ENCODE peak calls at places on chromosomes 7 and 10, in seven cellular contexts. I is occipital lobe; K is NCI-H524; O is Kasumi-1; R is astrocyte; Q is stimulated activated naive CD4-positive, alpha-beta T cell; U is cerebellar cortex. X is an unnamed sample.

GRCh38 chr7:12728192-12728538 is 40.7 kb downstream of the ARL4A start:
- DNase-seq in I (no peak), K (peak; percentile 55), O (peak; percentile 7), R (no peak), Q (no peak), U (no peak), X (no peak)

GRCh38 chr10:3735175-3735574 is 49.8 kb downstream of the KLF6 start:
- DNase-seq in I (no peak), K (no peak), O (no peak), R (no peak), Q (no peak), U (peak; percentile 11), X (no peak)

GRCh38 chr7:90580051-90580450 is 16.1 kb upstream of the CDK14 start:
- DNase-seq in I (no peak), K (no peak), O (no peak), R (peak; percentile 52), Q (no peak), U (no peak), X (no peak)

GRCh38 chr7:90520484-90520883 is 51.0 kb downstream of the PTTG1IP2 start:
- DNase-seq in I (no peak), K (no peak), O (peak; percentile 9), R (no peak), Q (no peak), U (no peak), X (no peak)

GRCh38 chr7:107934991-107935770 is 44.2 kb downstream of the DLD start:
- DNase-seq in I (no peak), K (no peak), O (no peak), R (peak; percentile 91), Q (no peak), U (no peak), X (no peak)

GRCh38 chr7:147759327-147759943 is 831.1 kb upstream of the C7orf33 start:
- DNase-seq in I (no peak), K (no peak), O (no peak), R (no peak), Q (no peak), U (no peak), X (no peak)

GRCh38 chr7:38169862-38170261 is 8.2 kb upstream of the STARD3NL start:
- DNase-seq in I (no peak), K (no peak), O (peak; percentile 70), R (peak; percentile 98), Q (no peak), U (no peak), X (no peak)

GRCh38 chr10:15167411-15168295 is 840 bp downstream of the NMT2 start:
- DNase-seq in I (peak; percentile 12), K (peak; percentile 32), O (peak; percentile 39), R (peak; percentile 44), Q (peak; percentile 68), U (peak; percentile 53), X (no peak)

GRCh38 chr10:120562956-120563355 is 105.9 kb downstream of the PLPP4 start:
- DNase-seq in I (no peak), K (no peak), O (no peak), R (no peak), Q (no peak), U (no peak), X (no peak)

GRCh38 chr10:80509403-80510161 is 28.1 kb upstream of the SH2D4B start:
- DNase-seq in I (no peak), K (no peak), O (no peak), R (peak; percentile 82), Q (no peak), U (no peak), X (no peak)

GRCh38 chr10:95693668-95694534 is at the start of gene TCTN3:
- DNase-seq in I (peak; percentile 97), K (peak; percentile 94), O (peak; percentile 100), R (peak; percentile 99), Q (peak; percentile 97), U (peak; percentile 100), X (peak; percentile 98)

GRCh38 chr10:75733135-75733890 is 301.9 kb downstream of the LRMDA start:
- DNase-seq in I (no peak), K (no peak), O (no peak), R (no peak), Q (no peak), U (no peak), X (no peak)

GRCh38 chr10:60549686-60550085 is 160.0 kb upstream of the ANK3 start:
- DNase-seq in I (no peak), K (peak; percentile 29), O (peak; percentile 48), R (no peak), Q (no peak), U (peak; percentile 44), X (no peak)

GRCh38 chr7:1698221-1698620 is 28.1 kb downstream of the ELFN1 start:
- DNase-seq in I (no peak), K (no peak), O (no peak), R (no peak), Q (no peak), U (no peak), X (no peak)

GRCh38 chr7:69358163-69358821 is 240.0 kb upstream of the AUTS2 start:
- DNase-seq in I (no peak), K (no peak), O (no peak), R (no peak), Q (no peak), U (no peak), X (no peak)

GRCh38 chr7:99901581-99901980 is 17.7 kb downstream of the TRIM4 start:
- DNase-seq in I (no peak), K (no peak), O (no peak), R (no peak), Q (no peak), U (no peak), X (no peak)

GRCh38 chr7:5429857-5430611 is 6.4 kb upstream of the TNRC18 start:
- DNase-seq in I (no peak), K (no peak), O (no peak), R (no peak), Q (no peak), U (peak; percentile 61), X (no peak)

GRCh38 chr10:93352638-93353383 is 129.3 kb downstream of the MYOF start:
- DNase-seq in I (no peak), K (peak; percentile 3), O (peak; percentile 55), R (peak; percentile 11), Q (peak; percentile 60), U (peak; percentile 48), X (peak; percentile 32)

GRCh38 chr10:958856-959255 is 27.4 kb upstream of the LARP4B start:
- DNase-seq in I (no peak), K (no peak), O (no peak), R (no peak), Q (no peak), U (no peak), X (no peak)

GRCh38 chr10:132467464-132468149 is 70.0 kb upstream of the INPP5A start:
- DNase-seq in I (no peak), K (no peak), O (no peak), R (no peak), Q (no peak), U (no peak), X (no peak)